ENCODE peak calls at places on chromosomes 16 and 17, in five cellular contexts. K is astrocyte of the spinal cord, Y is iris pigment epithelial cell, Q is AG09309, D is pancreas. R is an unnamed sample.

GRCh38 chr17:79304907-79305306 is 230.3 kb downstream of the ENGASE start:
- DNase-seq in D (no peak), Y (no peak), Q (no peak), K (no peak), R (no peak)

GRCh38 chr17:64165347-64165746 is 35.4 kb upstream of the ERN1 start:
- DNase-seq in K (no peak), Y (no peak), Q (no peak), D (no peak), R (no peak)

GRCh38 chr17:67615011-67615561 is 102.7 kb upstream of the NOL11 start:
- DNase-seq in Q (no peak), Y (no peak), K (peak; percentile 52), D (no peak), R (no peak)

GRCh38 chr16:48158296-48158695 is 2.5 kb upstream of the ABCC12 start:
- DNase-seq in D (no peak), Y (peak; percentile 88), Q (peak; percentile 18), K (peak; percentile 80), R (peak; percentile 60)

GRCh38 chr17:48293319-48294192 is 136.5 kb downstream of the SKAP1 start:
- DNase-seq in K (peak; percentile 47), Q (no peak), D (no peak), Y (peak; percentile 34), R (no peak)

GRCh38 chr17:13594310-13594709 is 7.4 kb downstream of the HS3ST3A1 start:
- DNase-seq in Q (no peak), D (no peak), Y (no peak), K (no peak), R (no peak)

GRCh38 chr17:31533546-31534155 is 142.2 kb downstream of the RAB11FIP4 start:
- DNase-seq in Q (peak; percentile 23), K (peak; percentile 51), Y (peak; percentile 82), D (no peak), R (peak; percentile 91)

GRCh38 chr17:42422958-42423712 is at the start of gene CAVIN1:
- DNase-seq in Y (peak; percentile 97), K (peak; percentile 99), Q (peak; percentile 92), D (peak; percentile 89), R (peak; percentile 99)

GRCh38 chr16:75282811-75283281 is 31.4 kb upstream of the BCAR1 start:
- DNase-seq in D (no peak), Q (no peak), K (peak; percentile 36), Y (no peak), R (peak; percentile 37)

GRCh38 chr17:50828508-50829170 is 6.7 kb upstream of the WFIKKN2 start:
- DNase-seq in Y (no peak), K (no peak), D (no peak), Q (no peak), R (no peak)

GRCh38 chr17:74290340-74290739 is 16.3 kb downstream of the DNAI2 start:
- DNase-seq in Y (no peak), D (no peak), Q (no peak), K (no peak), R (no peak)

GRCh38 chr17:31357831-31358400 is 33.6 kb upstream of the RAB11FIP4 start:
- DNase-seq in Y (peak; percentile 18), Q (no peak), D (no peak), K (no peak), R (no peak)

GRCh38 chr17:40596261-40596919 is 31.1 kb upstream of the CCR7 start:
- DNase-seq in Q (no peak), D (no peak), K (no peak), Y (no peak), R (no peak)

R was measured in EL.